ENCODE peak calls at places on chromosomes 2 and 18, in eight cellular contexts. B is Calu3, V is Right ventricle myocardium superior, H is lower lobe of right lung, Q is 8988T, L is AG09309, O is NCI-H1417, Y is GM20000. X is an unnamed sample.

GRCh38 chr2:193963472-193964119 is 1693.4 kb upstream of the SLC39A10 start:
- DNase-seq in V (no peak), B (peak), L (no peak), Y (peak), O (peak), Q (no peak), H (no peak), X (no peak)

GRCh38 chr2:36820942-36821605 is 124.6 kb downstream of the VIT start:
- DNase-seq in Q (no peak), H (no peak), O (peak), L (no peak), Y (no peak), B (no peak), V (no peak), X (no peak)

GRCh38 chr18:79544386-79544963 is 135.1 kb upstream of the CTDP1 start:
- DNase-seq in Q (no peak), L (no peak), Y (no peak), H (peak), V (no peak), O (no peak), B (no peak), X (no peak)

GRCh38 chr2:173075781-173076556 is at the start of gene MAP3K20:
- DNase-seq in H (peak), Y (peak), Q (peak), L (no peak), B (peak), V (peak), O (peak), X (peak)

GRCh38 chr2:50691518-50691917 is 340.4 kb downstream of the NRXN1 start:
- DNase-seq in H (no peak), Q (no peak), Y (no peak), V (no peak), O (no peak), B (no peak), L (no peak), X (no peak)

GRCh38 chr18:69177702-69178101 is 223.0 kb upstream of the DOK6 start:
- DNase-seq in B (no peak), L (no peak), H (no peak), Q (no peak), V (no peak), Y (no peak), O (no peak), X (no peak)

GRCh38 chr2:105880637-105881036 is 135.9 kb downstream of the NCK2 start:
- DNase-seq in Y (no peak), L (no peak), V (no peak), Q (no peak), O (no peak), H (no peak), B (no peak), X (no peak)

GRCh38 chr2:10323535-10323934 is 20.8 kb downstream of the HPCAL1 start:
- DNase-seq in H (no peak), L (no peak), Q (no peak), V (no peak), Y (no peak), O (no peak), B (no peak), X (no peak)

GRCh38 chr2:189096769-189097447 is 82.7 kb downstream of the COL5A2 start:
- DNase-seq in Y (no peak), O (no peak), H (no peak), V (no peak), L (peak), Q (no peak), B (peak), X (peak)

GRCh38 chr2:74052732-74053712 is 68.3 kb downstream of the TET3 start:
- DNase-seq in L (no peak), O (no peak), Y (peak), H (no peak), B (no peak), Q (no peak), V (no peak), X (no peak)

GRCh38 chr2:105806994-105807393 is 62.3 kb downstream of the NCK2 start:
- DNase-seq in Q (no peak), B (no peak), V (no peak), O (no peak), Y (no peak), H (no peak), L (no peak), X (no peak)